ENCODE peak calls at places on chromosomes 1 and 21, in eight cellular contexts. C is GF-D8, U is Ammon's horn, G is NCI-H1694 treated with DMSO at 0.1 percent for 48 hours, M is posterior vena cava, O is NCI-H1417 treated with DMSO at 0.1 percent for 48 hours, I is HCT116, P is epithelial cell of esophagus. Z is an unnamed sample.

GRCh38 chr1:158654570-158654969 is 31.9 kb downstream of the SPTA1 start:
- DNase-seq in G (no peak), O (no peak), U (no peak), M (no peak), P (no peak), I (no peak), C (no peak), Z (no peak)

GRCh38 chr1:35570589-35571137 is 2.5 kb upstream of the TFAP2E start:
- DNase-seq in P (no peak), M (peak), I (no peak), U (no peak), C (no peak), O (no peak), G (no peak), Z (no peak)

GRCh38 chr1:200877839-200878551 is 5.2 kb downstream of the GPR25 start:
- DNase-seq in U (no peak), P (no peak), C (no peak), I (no peak), O (no peak), M (no peak), G (no peak), Z (no peak)

GRCh38 chr1:169128565-169128964 is 22.1 kb downstream of the ATP1B1 start:
- DNase-seq in I (no peak), M (no peak), G (no peak), C (no peak), U (no peak), O (no peak), P (no peak), Z (no peak)

GRCh38 chr21:28632718-28633408 is 359.8 kb downstream of the LTN1 start:
- DNase-seq in U (no peak), G (no peak), O (no peak), I (no peak), C (no peak), P (peak), M (no peak), Z (no peak)

GRCh38 chr1:6459850-6460265 is 6.1 kb downstream of the TNFRSF25 start:
- DNase-seq in P (no peak), C (no peak), M (no peak), I (no peak), U (no peak), O (no peak), G (no peak), Z (no peak)

GRCh38 chr1:151547119-151547899 is 7.2 kb downstream of the TUFT1 start:
- DNase-seq in O (no peak), M (no peak), G (peak), I (peak), U (no peak), C (no peak), P (peak), Z (peak)

GRCh38 chr1:107804134-107804533 is 160.8 kb downstream of the VAV3 start:
- DNase-seq in O (no peak), U (no peak), C (peak), P (no peak), I (no peak), M (no peak), G (no peak), Z (no peak)

GRCh38 chr1:173195596-173196088 is 11.5 kb downstream of the TNFSF4 start:
- DNase-seq in U (no peak), C (no peak), M (no peak), P (no peak), I (no peak), O (no peak), G (no peak), Z (no peak)

GRCh38 chr1:175178056-175178455 is 14.5 kb downstream of the KIAA0040 start:
- DNase-seq in P (no peak), I (no peak), G (no peak), U (no peak), O (no peak), C (no peak), M (no peak), Z (peak)

GRCh38 chr1:214593158-214593557 is 9.8 kb upstream of the CENPF start:
- DNase-seq in O (no peak), C (no peak), I (no peak), P (no peak), U (no peak), G (no peak), M (no peak), Z (no peak)

GRCh38 chr1:205369621-205370230 is 13.0 kb upstream of the KLHDC8A start:
- DNase-seq in C (no peak), U (peak), M (no peak), G (no peak), O (no peak), P (no peak), I (no peak), Z (peak)

GRCh38 chr21:25573409-25574206 is 33.7 kb downstream of the MRPL39 start:
- DNase-seq in C (peak), G (peak), M (no peak), I (peak), P (peak), U (peak), O (no peak), Z (peak)

GRCh38 chr1:58864654-58865053 is 80.8 kb upstream of the JUN start:
- DNase-seq in P (no peak), I (no peak), C (no peak), G (no peak), U (no peak), O (no peak), M (no peak), Z (no peak)

GRCh38 chr1:23148084-23148483 is 20.6 kb downstream of the LUZP1 start:
- DNase-seq in M (no peak), P (no peak), G (no peak), C (no peak), U (no peak), I (no peak), O (no peak), Z (no peak)

GRCh38 chr21:45359451-45360217 is 45.3 kb upstream of the COL18A1 start:
- DNase-seq in C (no peak), G (no peak), U (no peak), I (no peak), M (no peak), O (no peak), P (no peak), Z (no peak)

GRCh38 chr1:66464802-66465201 is 69.2 kb upstream of the SGIP1 start:
- DNase-seq in I (no peak), P (peak), M (no peak), C (no peak), G (no peak), O (no peak), U (no peak), Z (peak)

GRCh38 chr21:42636931-42637601 is 16.4 kb upstream of the PDE9A start:
- DNase-seq in G (no peak), I (no peak), P (no peak), C (no peak), U (no peak), M (peak), O (no peak), Z (no peak)

GRCh38 chr1:38088366-38088765 is 41.8 kb upstream of the POU3F1 start:
- DNase-seq in G (no peak), I (no peak), P (no peak), C (no peak), U (no peak), O (no peak), M (peak), Z (no peak)

GRCh38 chr1:79151006-79151796 is 144.7 kb upstream of the ADGRL4 start:
- DNase-seq in I (no peak), O (no peak), P (no peak), G (no peak), C (no peak), M (no peak), U (no peak), Z (peak)

GRCh38 chr1:165844114-165844798 is 16.8 kb downstream of the UCK2 start:
- DNase-seq in C (no peak), O (no peak), G (no peak), I (no peak), U (no peak), M (no peak), P (no peak), Z (no peak)

GRCh38 chr1:26719205-26719604 is 23.4 kb downstream of the ARID1A start:
- DNase-seq in O (no peak), I (no peak), P (no peak), G (no peak), M (no peak), U (no peak), C (no peak), Z (no peak)

GRCh38 chr1:210291088-210291487 is 37.6 kb upstream of the HHAT start:
- DNase-seq in P (no peak), M (no peak), U (no peak), O (no peak), C (no peak), G (no peak), I (no peak), Z (no peak)

GRCh38 chr21:41745026-41745820 is 21.6 kb downstream of the RIPK4 start:
- DNase-seq in I (no peak), G (no peak), C (no peak), O (no peak), P (no peak), U (no peak), M (no peak), Z (no peak)

GRCh38 chr1:113978863-113979702 is at the start of gene OLFML3:
- DNase-seq in P (peak), M (peak), O (peak), I (peak), C (peak), G (peak), U (peak), Z (peak)

GRCh38 chr1:69651656-69652055 is 83.9 kb downstream of the LRRC7 start:
- DNase-seq in G (no peak), M (no peak), P (no peak), U (no peak), C (no peak), O (no peak), I (no peak), Z (no peak)

GRCh38 chr1:33342041-33342723 is 21.3 kb upstream of the A3GALT2 start:
- DNase-seq in P (peak), I (no peak), C (no peak), O (peak), M (no peak), G (peak), U (peak), Z (peak)

GRCh38 chr1:9044241-9044640 is 18.0 kb upstream of the SLC2A7 start:
- DNase-seq in I (no peak), U (no peak), O (no peak), C (no peak), P (no peak), M (no peak), G (no peak), Z (peak)

GRCh38 chr21:37636152-37636860 is 269.7 kb downstream of the DYRK1A start:
- DNase-seq in P (peak), U (no peak), M (no peak), O (no peak), C (no peak), I (no peak), G (no peak), Z (peak)

GRCh38 chr1:153789478-153790148 is 14.4 kb downstream of the SLC27A3 start:
- DNase-seq in P (no peak), G (no peak), I (no peak), O (no peak), C (peak), U (peak), M (no peak), Z (peak)

GRCh38 chr1:64482720-64483119 is 12.8 kb downstream of the CACHD1 start:
- DNase-seq in P (no peak), U (no peak), O (no peak), I (no peak), C (no peak), G (no peak), M (no peak), Z (peak)

GRCh38 chr1:161843156-161843555 is 77.0 kb downstream of the ATF6 start:
- DNase-seq in U (no peak), C (no peak), P (peak), I (no peak), G (no peak), M (no peak), O (no peak), Z (peak)

GRCh38 chr1:19676438-19676922 is 11.8 kb downstream of the HTR6 start:
- DNase-seq in C (no peak), M (peak), I (no peak), U (no peak), O (no peak), P (peak), G (no peak), Z (peak)